ENCODE peak calls at places on chromosome 15, in five cellular contexts. U is SK-N-SH, H is HCT116, D is PC-9, B is hepatocyte. W is an unnamed sample. For H3K9me2, the result is how much of the 10 kb centered on the place peaks cover.

GRCh38 chr15:90004252-90004651 is 3.1 kb downstream of the ZNF710 start:
- DNase-seq in H (no peak), D (no peak), U (no peak), B (peak), W (no peak)

GRCh38 chr15:58427987-58428386 is 3.8 kb upstream of the LIPC start:
- DNase-seq in B (no peak), H (no peak), D (no peak), U (no peak), W (no peak)

GRCh38 chr15:69760263-69760855 is 307.7 kb downstream of the RPLP1 start:
- DNase-seq in U (no peak), H (no peak), D (no peak), B (no peak), W (no peak)

GRCh38 chr15:43204016-43204901 is 16.6 kb downstream of the EPB42 start:
- DNase-seq in B (peak), D (no peak), U (peak), H (peak), W (peak)

GRCh38 chr15:41934843-41935242 is 37.5 kb downstream of the EHD4 start:
- DNase-seq in B (no peak), U (no peak), H (no peak), D (no peak), W (peak)

GRCh38 chr15:38406451-38406850 is 47.5 kb upstream of the FAM98B start:
- DNase-seq in U (no peak), B (no peak), H (no peak), D (no peak), W (no peak)

GRCh38 chr15:40929730-40930429 is 740 bp downstream of the DLL4 start:
- DNase-seq in H (no peak), D (no peak), U (peak), B (peak), W (peak)

GRCh38 chr15:69422336-69422895 is 8.3 kb downstream of the KIF23 start:
- DNase-seq in D (no peak), B (no peak), H (no peak), U (no peak), W (no peak)

GRCh38 chr15:38455096-38455495 is 1.2 kb downstream of the FAM98B start:
- DNase-seq in H (no peak), D (no peak), B (no peak), U (no peak), W (no peak)

GRCh38 chr15:90818251-90819210 is 49.9 kb upstream of the FURIN start:
- DNase-seq in D (no peak), H (no peak), B (no peak), U (peak), W (peak)

GRCh38 chr15:35626984-35627383 is 81.0 kb upstream of the DPH6 start:
- DNase-seq in D (no peak), U (no peak), H (no peak), B (no peak), W (no peak)

GRCh38 chr15:35626531-35626930 is 80.6 kb upstream of the DPH6 start:
- DNase-seq in H (no peak), B (no peak), D (no peak), U (peak), W (no peak)

GRCh38 chr15:35622641-35623340 is 76.8 kb upstream of the DPH6 start:
- DNase-seq in D (no peak), H (no peak), B (no peak), U (no peak), W (no peak)

GRCh38 chr15:35627696-35628095 is 81.7 kb upstream of the DPH6 start:
- DNase-seq in U (no peak), H (no peak), D (no peak), B (no peak), W (no peak)

DNA sequence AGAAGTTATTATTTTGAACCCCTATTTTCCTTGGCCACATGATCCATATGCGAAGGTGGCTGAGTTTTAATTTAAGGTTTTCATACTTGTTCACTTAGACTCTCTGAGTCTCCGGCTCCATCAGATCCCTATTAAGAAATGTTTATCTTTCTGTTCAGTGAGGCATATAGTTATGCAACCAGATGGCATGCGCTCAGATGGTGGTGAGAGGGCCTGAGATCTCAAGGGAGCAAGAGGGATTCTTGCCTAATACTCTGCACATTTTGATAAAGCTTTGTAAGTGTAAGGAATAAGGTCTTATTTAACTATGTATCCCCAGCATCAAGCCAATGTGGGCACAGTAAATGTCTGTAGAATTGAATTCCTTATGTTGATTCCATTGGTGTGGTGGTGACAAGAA is 78.9 kb upstream of the DPH6 start:
- DNase-seq in D (no peak), B (peak), H (no peak), U (no peak), W (no peak)
- H3K9me2 ChIP-seq in D (under half), B (under half), H (under half), U (under half), W (under half)

GRCh38 chr15:64144192-64144564 is 7.4 kb upstream of the SNX22 start:
- DNase-seq in D (no peak), B (no peak), U (no peak), H (no peak), W (no peak)

GRCh38 chr15:64146041-64146440 is 5.5 kb upstream of the SNX22 start:
- DNase-seq in U (peak), H (no peak), B (no peak), D (no peak), W (no peak)

GRCh38 chr15:64141798-64142512 is 9.6 kb upstream of the SNX22 start:
- DNase-seq in U (no peak), H (no peak), D (no peak), B (no peak), W (no peak)

GRCh38 chr15:64144565-64145281 is 6.8 kb upstream of the SNX22 start:
- DNase-seq in H (no peak), B (no peak), D (no peak), U (no peak), W (no peak)

DNA sequence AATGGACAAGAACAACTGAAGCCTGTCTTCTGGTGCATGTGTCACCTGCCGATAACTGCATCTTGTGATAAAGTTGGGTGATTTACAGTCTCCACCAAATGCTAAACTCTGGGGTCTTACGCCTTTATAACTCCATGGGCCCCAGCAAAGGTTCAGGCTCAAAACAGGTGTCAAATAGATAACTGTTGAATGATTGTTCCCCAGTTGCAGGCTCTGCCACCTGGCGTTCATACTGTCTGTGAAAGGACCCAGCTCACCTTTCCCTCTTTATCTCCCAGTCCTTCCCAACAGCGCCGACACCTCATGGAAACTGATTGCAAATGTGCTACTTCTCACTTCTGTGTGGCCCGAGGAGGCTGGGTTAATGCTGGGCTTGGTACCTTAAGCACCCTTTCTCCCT is 8.3 kb upstream of the SNX22 start:
- DNase-seq in H (no peak), B (no peak), D (no peak), U (no peak), W (no peak)
- TF ChIP-seq CTCF in H (no peak), B (no peak), D (no peak), U (no peak), W (no peak)

DNA sequence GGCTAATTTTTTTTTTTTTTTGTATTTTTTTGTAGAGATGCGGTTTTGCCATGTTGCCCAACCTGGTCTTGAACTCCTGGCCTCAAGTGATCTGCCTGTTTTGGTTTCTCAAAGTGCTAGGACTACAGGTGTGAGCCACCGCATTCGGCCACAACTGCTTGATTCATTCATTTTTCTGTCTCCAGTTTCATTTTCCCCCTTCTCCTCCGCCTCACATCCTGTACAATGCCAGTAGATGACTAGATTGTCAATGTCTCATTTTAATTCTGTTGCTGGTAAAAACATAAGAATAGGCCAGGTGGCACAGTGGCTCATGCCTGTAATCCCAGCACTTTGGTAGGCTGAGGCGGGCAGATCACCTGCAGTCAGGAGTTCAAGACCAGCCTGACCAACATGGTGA is 12.0 kb upstream of the ZNF592 start:
- DNase-seq in B (no peak), H (no peak), D (no peak), U (no peak), W (no peak)
- H3K9me2 ChIP-seq in B (under half), H (under half), D (under half), U (under half), W (under half)

DNA sequence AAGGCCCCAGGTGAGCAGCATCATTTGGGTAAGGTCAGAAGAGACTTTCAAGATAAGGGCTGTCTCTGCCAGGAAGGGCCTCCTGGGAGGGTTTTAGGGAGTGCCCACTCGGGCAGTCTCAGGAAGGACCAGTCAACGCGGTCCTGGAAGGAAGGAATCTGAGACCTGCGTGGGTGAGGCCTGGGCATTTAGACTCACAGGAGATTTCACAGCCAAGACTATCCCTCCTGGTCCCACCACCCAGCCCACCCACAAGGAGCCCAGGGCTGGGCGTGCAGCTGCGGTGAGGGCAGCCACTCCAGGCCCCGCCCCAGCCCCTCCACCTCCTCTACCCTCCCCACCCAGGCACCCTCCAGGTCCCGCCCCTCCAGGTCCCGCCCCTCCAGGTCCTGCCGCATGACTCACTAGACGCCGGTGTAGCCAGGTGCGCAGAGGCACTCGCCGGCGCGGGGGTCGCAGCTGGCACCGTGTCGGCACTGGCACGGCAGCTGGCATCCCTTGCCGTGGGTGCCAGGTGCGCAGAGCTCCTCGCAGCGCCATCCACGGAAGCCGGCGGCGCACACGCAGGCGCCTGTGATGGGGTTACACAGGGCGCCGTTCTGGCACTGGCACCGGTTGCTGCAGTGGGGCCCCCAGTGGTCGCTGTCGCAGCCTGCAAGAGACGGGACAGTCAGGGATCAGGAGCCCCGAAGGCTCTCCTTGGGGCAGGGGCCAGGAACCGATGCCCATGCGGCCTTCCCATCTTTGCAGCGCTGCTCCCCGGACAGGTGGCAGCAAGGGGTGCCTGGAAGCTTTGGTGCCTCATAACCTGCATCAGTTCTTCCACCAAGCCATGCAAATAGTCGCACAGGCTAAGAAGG is 112.8 kb downstream of the RAB11A start:
- DNase-seq in U (peak), D (no peak), B (peak), H (peak), W (peak)
- TF ChIP-seq CTCF in U (no peak), D (no peak), B (peak), H (no peak), W (peak)

GRCh38 chr15:88194162-88194561 is 62.4 kb downstream of the NTRK3 start:
- DNase-seq in B (no peak), H (no peak), U (no peak), D (no peak), W (no peak)
- H3K9me2 ChIP-seq in B (under half), H (under half), U (under half), D (under half), W (under half)

GRCh38 chr15:72923304-72923703 is 129.0 kb upstream of the NEO1 start:
- DNase-seq in B (no peak), D (no peak), U (no peak), H (peak), W (peak)
- TF ChIP-seq CTCF in B (no peak), D (no peak), U (no peak), H (no peak), W (peak)

GRCh38 chr15:51082246-51082645 is 12.5 kb downstream of the TNFAIP8L3 start:
- DNase-seq in B (no peak), U (no peak), D (no peak), H (no peak), W (no peak)
- H3K9me2 ChIP-seq in B (under half), U (under half), D (under half), H (under half), W (under half)

DNA sequence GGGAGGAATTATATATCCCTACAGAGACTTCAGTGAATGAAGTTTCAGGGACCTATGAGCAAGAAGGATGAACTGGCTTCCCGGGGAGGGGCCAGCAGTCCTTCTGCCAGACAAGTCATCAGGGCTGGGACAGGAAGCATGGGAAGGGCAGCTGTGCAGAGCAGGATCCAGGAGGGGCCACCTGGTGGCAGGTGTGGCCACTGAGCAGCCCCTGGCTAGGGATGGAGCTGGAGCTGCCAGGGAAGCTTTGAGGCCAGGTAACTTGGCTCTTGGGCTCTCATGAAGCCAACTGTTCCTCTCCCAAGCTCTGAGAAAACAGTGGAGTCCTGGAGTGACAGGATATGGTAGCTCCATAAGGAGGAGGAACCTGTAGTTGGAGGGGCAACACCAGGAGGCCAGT is 132.6 kb downstream of the APBA2 start:
- DNase-seq in U (no peak), H (no peak), D (no peak), B (no peak), W (peak)
- TF ChIP-seq CTCF in U (no peak), H (no peak), D (no peak), B (no peak), W (peak)

W was measured in GM23338.